ENCODE peak calls at places on chromosome X, in nine cellular contexts. Y is breast epithelium; K is A673; W is CD4-positive, alpha-beta T cell; R is fibroblast of lung; L is naive thymus-derived CD4-positive, alpha-beta T cell; C is SJCRH30; D is neural progenitor cell; E is CD4-positive, CD25-positive, alpha-beta regulatory T cell. U is an unnamed sample.

GRCh38 chrX:72349190-72349589 is 43.5 kb upstream of the CITED1 start:
- DNase-seq in Y (no peak), K (no peak), W (no peak), R (no peak), L (no peak), C (no peak), D (no peak), E (peak), U (no peak)

GRCh38 chrX:69988955-69989394 is 60.8 kb downstream of the AWAT2 start:
- DNase-seq in Y (no peak), K (no peak), W (no peak), R (no peak), L (no peak), C (no peak), D (no peak), E (peak), U (no peak)

GRCh38 chrX:151997539-151997938 is 23.1 kb upstream of the GABRE start:
- DNase-seq in Y (no peak), K (no peak), W (no peak), R (no peak), L (no peak), C (no peak), D (no peak), E (no peak), U (no peak)

GRCh38 chrX:50903387-50904027 is 7.0 kb upstream of the BMP15 start:
- DNase-seq in Y (no peak), K (peak), W (no peak), R (peak), L (no peak), C (peak), D (peak), E (peak), U (peak)

GRCh38 chrX:6679550-6679949 is 144.6 kb upstream of the VCX3A start:
- DNase-seq in Y (no peak), K (no peak), W (no peak), R (no peak), L (no peak), C (no peak), D (no peak), E (no peak), U (no peak)

GRCh38 chrX:46461653-46462191 is 83.5 kb downstream of the ZNF674 start:
- DNase-seq in Y (no peak), K (no peak), W (no peak), R (no peak), L (no peak), C (no peak), D (no peak), E (no peak), U (no peak)

GRCh38 chrX:68978211-68978780 is 149.5 kb downstream of the EFNB1 start:
- DNase-seq in Y (peak), K (no peak), W (no peak), R (peak), L (no peak), C (no peak), D (peak), E (no peak), U (no peak)

GRCh38 chrX:10756365-10756915 is 136.1 kb upstream of the MID1 start:
- DNase-seq in Y (no peak), K (no peak), W (no peak), R (peak), L (no peak), C (peak), D (no peak), E (no peak), U (no peak)

GRCh38 chrX:84188320-84188834 is 378 bp upstream of the RPS6KA6 start:
- DNase-seq in Y (peak), K (no peak), W (no peak), R (peak), L (no peak), C (peak), D (peak), E (peak), U (peak)

GRCh38 chrX:153924149-153924861 is 1.8 kb downstream of the ARHGAP4 start:
- DNase-seq in Y (no peak), K (peak), W (peak), R (peak), L (no peak), C (peak), D (peak), E (peak), U (no peak)

GRCh38 chrX:66001596-66001995 is 38.3 kb downstream of the VSIG4 start:
- DNase-seq in Y (no peak), K (no peak), W (no peak), R (no peak), L (no peak), C (no peak), D (no peak), E (no peak), U (no peak)

GRCh38 chrX:39705299-39705698 is 392.5 kb downstream of the BCOR start:
- DNase-seq in Y (peak), K (peak), W (no peak), R (peak), L (no peak), C (peak), D (no peak), E (no peak), U (no peak)

GRCh38 chrX:896256-896655 is 265.7 kb downstream of the SHOX start:
- DNase-seq in Y (no peak), K (no peak), W (no peak), R (no peak), L (no peak), C (no peak), D (no peak), E (no peak), U (no peak)

GRCh38 chrX:18873836-18874235 is 110.1 kb downstream of the PHKA2 start:
- DNase-seq in Y (no peak), K (no peak), W (no peak), R (no peak), L (no peak), C (no peak), D (no peak), E (no peak), U (no peak)

GRCh38 chrX:56974408-56974807 is 20.9 kb downstream of the SPIN3 start:
- DNase-seq in Y (no peak), K (no peak), W (no peak), R (no peak), L (no peak), C (no peak), D (no peak), E (no peak), U (no peak)

DNA sequence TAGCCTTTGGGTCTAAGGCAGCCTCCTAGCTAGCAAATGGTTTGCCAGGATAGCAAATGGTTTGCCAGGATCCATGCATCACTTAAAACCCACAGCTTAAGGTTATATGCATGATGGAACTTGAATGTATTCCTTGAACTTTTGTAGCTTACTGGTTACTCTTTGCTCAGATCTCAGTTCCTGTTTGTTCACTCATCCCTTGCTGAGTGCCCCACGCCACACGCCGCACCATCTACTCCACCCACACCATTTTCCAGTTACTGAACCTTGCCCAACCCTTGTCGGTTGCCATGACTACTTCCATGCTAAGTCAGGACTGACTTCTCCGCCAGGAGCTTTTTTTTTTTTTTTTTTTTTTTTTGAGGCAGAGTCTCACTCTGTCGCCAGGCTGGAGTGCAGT is 29.5 kb upstream of the XIAP start:
- DNase-seq in Y (no peak), K (peak), W (no peak), R (no peak), L (no peak), C (no peak), D (no peak), E (no peak), U (no peak)
- H3K27ac ChIP-seq in Y (no peak), K (no peak), W (no peak), R (no peak), L (no peak), C (no peak), D (no peak), E (no peak), U (no peak)

GRCh38 chrX:48083212-48083611 is 11.8 kb upstream of the ZNF630 start:
- DNase-seq in Y (peak), K (peak), W (peak), R (peak), L (no peak), C (peak), D (peak), E (peak), U (peak)
- H3K27ac ChIP-seq in Y (no peak), K (no peak), W (no peak), R (no peak), L (no peak), C (no peak), D (no peak), E (no peak), U (no peak)

DNA sequence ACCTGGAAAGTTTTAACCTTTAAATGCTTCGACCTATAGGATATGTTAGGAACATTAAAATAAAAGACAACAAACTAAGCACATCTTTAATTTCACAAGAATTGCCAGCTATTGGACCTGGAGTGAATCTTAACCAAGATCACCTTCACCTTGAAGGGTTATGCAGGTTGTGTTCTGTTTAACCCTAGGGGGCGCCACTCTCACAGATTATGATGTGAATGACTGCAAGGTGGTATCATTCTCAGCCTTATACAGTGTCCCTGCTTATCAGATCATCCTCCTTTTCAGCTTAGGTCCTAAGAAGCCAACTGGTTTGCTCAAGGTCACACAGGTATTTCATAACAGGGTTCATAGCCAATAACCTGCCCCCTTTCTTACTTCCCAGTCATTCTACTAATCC is 23.5 kb downstream of the INTS6L start:
- DNase-seq in Y (no peak), K (no peak), W (peak), R (no peak), L (peak), C (peak), D (peak), E (peak), U (no peak)
- H3K27ac ChIP-seq in Y (no peak), K (no peak), W (no peak), R (no peak), L (no peak), C (no peak), D (no peak), E (peak), U (no peak)

GRCh38 chrX:12949205-12949926 is 25.5 kb upstream of the TMSB4X start:
- DNase-seq in Y (no peak), K (no peak), W (no peak), R (no peak), L (no peak), C (peak), D (no peak), E (no peak), U (no peak)
- H3K27ac ChIP-seq in Y (peak), K (peak), W (peak), R (peak), L (peak), C (peak), D (no peak), E (peak), U (peak)

GRCh38 chrX:1925053-1925481 is 310.2 kb downstream of the ASMT start:
- DNase-seq in Y (no peak), K (peak), W (no peak), R (no peak), L (no peak), C (no peak), D (peak), E (no peak), U (no peak)
- H3K27ac ChIP-seq in Y (no peak), K (no peak), W (no peak), R (no peak), L (no peak), C (no peak), D (no peak), E (no peak), U (no peak)

DNA sequence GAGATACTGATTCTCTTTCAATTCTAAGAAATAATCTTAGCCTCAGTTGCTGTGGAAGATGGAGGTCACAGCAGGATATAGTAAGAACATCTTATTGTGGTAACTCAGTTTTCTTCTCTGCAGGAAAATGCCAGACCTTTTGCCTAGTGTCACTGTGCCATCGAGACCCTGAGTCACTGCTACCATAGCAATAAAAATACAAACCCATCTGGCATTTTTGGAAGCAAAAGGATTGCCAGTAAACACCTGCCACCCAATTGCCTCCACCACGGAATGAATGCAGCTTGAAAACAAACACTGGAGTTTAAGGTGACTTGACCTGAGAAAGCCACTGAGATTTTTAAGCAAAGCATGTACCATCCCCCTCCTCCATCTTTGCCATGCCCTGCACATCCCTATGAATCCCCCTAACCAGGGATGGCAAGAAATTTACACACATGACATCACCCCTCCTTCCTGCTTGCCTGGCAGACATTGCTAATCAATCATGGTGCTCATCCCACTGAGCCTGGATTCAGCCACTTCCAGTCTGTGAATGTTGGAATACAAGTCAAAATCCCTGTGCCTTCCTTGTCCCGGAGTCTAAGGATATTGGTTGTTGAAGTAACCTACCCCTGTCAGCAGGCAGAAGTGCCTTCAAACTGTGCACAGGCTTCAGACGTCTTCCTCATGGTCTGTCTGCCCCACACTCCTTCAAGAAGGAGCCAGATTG is 59.6 kb upstream of the MAMLD1 start:
- DNase-seq in Y (no peak), K (no peak), W (no peak), R (no peak), L (no peak), C (no peak), D (no peak), E (no peak), U (no peak)
- H3K27ac ChIP-seq in Y (no peak), K (no peak), W (no peak), R (no peak), L (no peak), C (no peak), D (no peak), E (no peak), U (no peak)

GRCh38 chrX:40778861-40779575 is 43.7 kb upstream of the MED14 start:
- DNase-seq in Y (no peak), K (no peak), W (no peak), R (peak), L (no peak), C (no peak), D (no peak), E (no peak), U (no peak)

GRCh38 chrX:40780123-40780522 is 44.8 kb upstream of the MED14 start:
- DNase-seq in Y (no peak), K (no peak), W (no peak), R (no peak), L (no peak), C (no peak), D (no peak), E (no peak), U (no peak)

GRCh38 chrX:40784516-40785151 is 49.3 kb upstream of the MED14 start:
- DNase-seq in Y (no peak), K (no peak), W (no peak), R (no peak), L (no peak), C (no peak), D (no peak), E (no peak), U (no peak)
- H3K27ac ChIP-seq in Y (no peak), K (no peak), W (no peak), R (no peak), L (no peak), C (no peak), D (no peak), E (no peak), U (no peak)